ENCODE peak calls at places on chromosome 10, in four cellular contexts. Z is effector memory CD8-positive, alpha-beta T cell; L is spleen; O is HT1080. V is an unnamed sample.

GRCh38 chr10:1404953-1405260 is 332.4 kb downstream of the ADARB2 start:
- DNase-seq in O (no peak), L (peak; percentile 62), Z (no peak), V (no peak)

GRCh38 chr10:16870331-16870730 is 53.1 kb upstream of the RSU1 start:
- DNase-seq in O (no peak), L (no peak), Z (no peak), V (no peak)

GRCh38 chr10:86642499-86642898 is 11.8 kb upstream of the OPN4 start:
- DNase-seq in L (no peak), O (peak; percentile 36), Z (no peak), V (peak; percentile 86)

GRCh38 chr10:77036993-77037734 is 600.4 kb downstream of the KCNMA1 start:
- DNase-seq in L (no peak), Z (no peak), O (peak; percentile 11), V (no peak)

GRCh38 chr10:58952747-58953466 is 223.5 kb upstream of the PHYHIPL start:
- DNase-seq in O (peak; percentile 50), L (no peak), Z (no peak), V (no peak)

GRCh38 chr10:15719899-15720634 is at the start of gene ITGA8:
- DNase-seq in O (no peak), L (peak; percentile 80), Z (no peak), V (no peak)

GRCh38 chr10:84076540-84077195 is 62.6 kb upstream of the GHITM start:
- DNase-seq in Z (no peak), O (peak; percentile 56), L (no peak), V (peak; percentile 84)

GRCh38 chr10:86061301-86061873 is 305.2 kb downstream of the GRID1 start:
- DNase-seq in Z (no peak), O (no peak), L (no peak), V (no peak)

GRCh38 chr10:122558452-122558851 is 2.1 kb upstream of the DMBT1 start:
- DNase-seq in L (no peak), Z (no peak), O (no peak), V (no peak)

GRCh38 chr10:646118-646524 is 43.3 kb downstream of the DIP2C start:
- DNase-seq in O (no peak), Z (no peak), L (no peak), V (no peak)

GRCh38 chr10:100896876-100897461 is 15.8 kb upstream of the SLF2 start:
- DNase-seq in O (no peak), L (no peak), Z (no peak), V (peak; percentile 19)

GRCh38 chr10:84659027-84659426 is 330.6 kb downstream of the CCSER2 start:
- DNase-seq in L (no peak), O (no peak), Z (no peak), V (no peak)

GRCh38 chr10:97718659-97719142 is 5.2 kb downstream of the MARVELD1 start:
- DNase-seq in O (no peak), Z (no peak), L (peak; percentile 67), V (no peak)

GRCh38 chr10:108465871-108466641 is 1301.5 kb upstream of the SORCS1 start:
- DNase-seq in L (peak; percentile 74), Z (no peak), O (no peak), V (no peak)

GRCh38 chr10:77586719-77587423 is 50.7 kb downstream of the KCNMA1 start:
- DNase-seq in Z (no peak), L (peak; percentile 34), O (peak; percentile 81), V (no peak)

GRCh38 chr10:62270020-62270419 is 1.4 kb upstream of the RTKN2 start:
- DNase-seq in Z (no peak), L (no peak), O (no peak), V (no peak)

GRCh38 chr10:14004536-14004935 is 326.2 kb downstream of the FRMD4A start:
- DNase-seq in O (no peak), L (no peak), Z (no peak), V (no peak)

GRCh38 chr10:50999163-50999562 is 75.1 kb upstream of the PRKG1 start:
- DNase-seq in L (no peak), O (no peak), Z (no peak), V (no peak)

GRCh38 chr10:79059859-79060379 is 8.8 kb upstream of the ZMIZ1 start:
- DNase-seq in Z (no peak), O (no peak), L (peak; percentile 33), V (no peak)

GRCh38 chr10:104089621-104090020 is 3.9 kb upstream of the COL17A1 start:
- DNase-seq in Z (no peak), L (no peak), O (no peak), V (no peak)

GRCh38 chr10:11724938-11725776 is 17.0 kb upstream of the ECHDC3 start:
- DNase-seq in L (peak; percentile 68), Z (no peak), O (peak; percentile 59), V (no peak)

GRCh38 chr10:122263971-122264370 is 7.1 kb upstream of the BTBD16 start:
- DNase-seq in Z (no peak), O (peak; percentile 59), L (no peak), V (no peak)

GRCh38 chr10:29345893-29346175 is 57.0 kb downstream of the LYZL1 start:
- DNase-seq in O (no peak), Z (no peak), L (no peak), V (no peak)

GRCh38 chr10:53401536-53401935 is 629.0 kb upstream of the MBL2 start:
- DNase-seq in Z (no peak), L (no peak), O (no peak), V (no peak)

GRCh38 chr10:105148921-105149320 is 507.8 kb downstream of the SORCS3 start:
- DNase-seq in O (peak; percentile 79), Z (no peak), L (no peak), V (no peak)

GRCh38 chr10:60572511-60573194 is 183.0 kb upstream of the ANK3 start:
- DNase-seq in L (no peak), O (peak; percentile 79), Z (no peak), V (no peak)

GRCh38 chr10:103808784-103809183 is 46.6 kb downstream of the SH3PXD2A start:
- DNase-seq in O (no peak), Z (no peak), L (no peak), V (no peak)

GRCh38 chr10:62517252-62517651 is 143.1 kb downstream of the ZNF365 start:
- DNase-seq in O (no peak), Z (no peak), L (no peak), V (peak; percentile 29)

V was measured in esophagus muscularis mucosa.